ENCODE peak calls at places on chromosomes 7 and 10, in five cellular contexts. E is WTC11; R is HuH-7; Q is aorta; A is stimulated activated CD4-positive, alpha-beta T cell treated with anti-CD3 and anti-CD28 coated beads, TNF-alpha, amount 100 ng/mL, for 48 hours. Y is an unnamed sample.

GRCh38 chr7:123285076-123285700 is 85.4 kb upstream of the SLC13A1 start:
- DNase-seq in R (no peak), E (peak), Q (no peak), A (no peak), Y (no peak)

GRCh38 chr7:149716007-149716931 is 57.1 kb downstream of the ZNF467 start:
- DNase-seq in R (no peak), E (no peak), Q (no peak), A (no peak), Y (no peak)

GRCh38 chr7:28433604-28434254 is 21.4 kb downstream of the CREB5 start:
- DNase-seq in Q (no peak), R (no peak), A (no peak), E (peak), Y (no peak)

GRCh38 chr10:90398551-90398950 is 459.3 kb downstream of the HTR7 start:
- DNase-seq in E (no peak), Q (no peak), A (no peak), R (no peak), Y (no peak)

GRCh38 chr7:38628630-38629385 is 2.4 kb downstream of the AMPH start:
- DNase-seq in Q (no peak), E (no peak), A (no peak), R (no peak), Y (no peak)

GRCh38 chr10:70528726-70529362 is 50.3 kb downstream of the PALD1 start:
- DNase-seq in E (peak), A (no peak), Q (no peak), R (peak), Y (no peak)

GRCh38 chr10:105545101-105545500 is 904.0 kb downstream of the SORCS3 start:
- DNase-seq in E (no peak), R (no peak), A (no peak), Q (no peak), Y (no peak)

GRCh38 chr10:132360766-132361447 is 28.9 kb downstream of the LRRC27 start:
- DNase-seq in Q (peak), E (peak), R (peak), A (peak), Y (no peak)

GRCh38 chr7:106260136-106260561 is 24.6 kb downstream of the NAMPT start:
- DNase-seq in E (no peak), Q (no peak), R (no peak), A (no peak), Y (no peak)

GRCh38 chr7:92751902-92752901 is 84.2 kb downstream of the CDK6 start:
- DNase-seq in R (peak), A (no peak), E (no peak), Q (no peak), Y (no peak)

GRCh38 chr10:133009218-133009954 is 67.0 kb upstream of the CFAP46 start:
- DNase-seq in E (no peak), Q (peak), A (no peak), R (no peak), Y (no peak)

GRCh38 chr7:22137026-22137425 is 191.3 kb upstream of the CDCA7L start:
- DNase-seq in R (no peak), Q (no peak), E (no peak), A (no peak), Y (no peak)

GRCh38 chr7:33487998-33488682 is 358.8 kb downstream of the BBS9 start:
- DNase-seq in A (no peak), Q (no peak), E (no peak), R (no peak), Y (no peak)

GRCh38 chr7:68547794-68548193 is 1050.5 kb upstream of the AUTS2 start:
- DNase-seq in Q (no peak), E (no peak), A (no peak), R (no peak), Y (no peak)

GRCh38 chr7:29019275-29019820 is 61.2 kb upstream of the TRIL start:
- DNase-seq in E (no peak), Q (no peak), A (no peak), R (no peak), Y (no peak)

GRCh38 chr10:565676-566075 is 123.8 kb downstream of the DIP2C start:
- DNase-seq in R (no peak), A (no peak), E (no peak), Q (no peak), Y (no peak)

GRCh38 chr10:90313548-90314325 is 544.1 kb downstream of the HTR7 start:
- DNase-seq in Q (no peak), R (no peak), A (no peak), E (no peak), Y (no peak)

GRCh38 chr10:21175797-21176196 is 278.7 kb upstream of the NEBL start:
- DNase-seq in R (no peak), Q (no peak), A (no peak), E (no peak), Y (no peak)

GRCh38 chr10:68095176-68095575 is 14.1 kb upstream of the MYPN start:
- DNase-seq in R (no peak), A (no peak), E (no peak), Q (no peak), Y (no peak)

GRCh38 chr10:121558246-121558645 is 40.0 kb downstream of the FGFR2 start:
- DNase-seq in R (no peak), A (no peak), Q (no peak), E (no peak), Y (no peak)

GRCh38 chr7:29488977-29489376 is 74.7 kb upstream of the PRR15 start:
- DNase-seq in A (no peak), R (no peak), E (no peak), Q (no peak), Y (no peak)

GRCh38 chr7:35029311-35029710 is 8.0 kb downstream of the DPY19L1 start:
- DNase-seq in E (no peak), R (no peak), Q (no peak), A (no peak), Y (no peak)

GRCh38 chr10:14409247-14409646 is 78.5 kb upstream of the FRMD4A start:
- DNase-seq in Q (no peak), R (no peak), E (no peak), A (peak), Y (no peak)

GRCh38 chr7:27921081-27921836 is 181.3 kb downstream of the TAX1BP1 start:
- DNase-seq in E (no peak), A (no peak), Q (no peak), R (peak), Y (no peak)

GRCh38 chr10:69061305-69062161 is 26.4 kb upstream of the SRGN start:
- DNase-seq in Q (peak), E (no peak), A (no peak), R (peak), Y (peak)

GRCh38 chr7:120160166-120160565 is 112.8 kb upstream of the KCND2 start:
- DNase-seq in R (no peak), A (no peak), Q (no peak), E (no peak), Y (no peak)

GRCh38 chr7:150924256-150924851 is 53.8 kb downstream of the KCNH2 start:
- DNase-seq in Q (no peak), R (no peak), E (no peak), A (no peak), Y (no peak)

GRCh38 chr10:72174297-72174662 is 41.5 kb upstream of the ANAPC16 start:
- DNase-seq in E (no peak), Q (no peak), R (no peak), A (no peak), Y (no peak)

GRCh38 chr7:27107391-27107900 is 5.0 kb upstream of the HOXA2 start:
- DNase-seq in Q (no peak), A (no peak), E (no peak), R (no peak), Y (no peak)

GRCh38 chr10:132839061-132839460 is 53.1 kb upstream of the NKX6-2 start:
- DNase-seq in E (no peak), R (no peak), Q (no peak), A (no peak), Y (no peak)

GRCh38 chr7:47354831-47355541 is 226.9 kb downstream of the TNS3 start:
- DNase-seq in Q (no peak), R (no peak), A (no peak), E (peak), Y (no peak)

GRCh38 chr7:361680-362415 is 71.9 kb downstream of the FOXL3 start:
- DNase-seq in A (no peak), E (no peak), Q (no peak), R (no peak), Y (no peak)

GRCh38 chr7:18607025-18607424 is 111.5 kb downstream of the HDAC9 start:
- DNase-seq in R (no peak), Q (no peak), E (no peak), A (no peak), Y (no peak)

GRCh38 chr10:43903451-43903850 is 254.8 kb upstream of the ZNF32 start:
- DNase-seq in A (no peak), E (no peak), Q (no peak), R (no peak), Y (no peak)

GRCh38 chr7:38669965-38670520 is 38.9 kb upstream of the AMPH start:
- DNase-seq in Q (no peak), E (no peak), A (no peak), R (no peak), Y (no peak)

GRCh38 chr7:45122975-45123860 is 11.7 kb upstream of the TBRG4 start:
- DNase-seq in E (no peak), A (no peak), Q (no peak), R (no peak), Y (no peak)

GRCh38 chr7:95700917-95701316 is 71.4 kb upstream of the DYNC1I1 start:
- DNase-seq in Q (no peak), R (no peak), E (no peak), A (no peak), Y (no peak)

GRCh38 chr10:35035641-35036040 is 54.5 kb downstream of the CUL2 start:
- DNase-seq in A (no peak), E (no peak), Q (no peak), R (no peak), Y (no peak)

GRCh38 chr7:102117743-102118142 is 168.9 kb upstream of the SH2B2 start:
- DNase-seq in Q (no peak), E (no peak), A (no peak), R (no peak), Y (no peak)

Y was measured in activated T-helper 1 cell treated with anti-CD3 and anti-CD28 coated beads, Interleukin-12 subunit alpha, Interleukin-12 subunit beta, Interleukin-2, Interleukin-4 antibody, amounts not matched to agents 30 ng/mL and 10 ng/mL and 1 ng/mL, durations not matched to agents 14 hours and 24 hours and 36 hours.